ENCODE peak calls at places on chromosomes 2 and 18, in six cellular contexts. O is pancreas; B is activated CD4-positive, alpha-beta T cell treated with anti-CD3 and anti-CD28 coated beads, Interleukin-2, amount 50 U/mL, for 4 hours; Z is activated gamma-delta T cell treated with Interleukin-2 at 50 U/mL for 16 hours; G is stimulated activated CD4-positive, alpha-beta T cell treated with anti-CD3 and anti-CD28 coated beads, Interleukin-12 subunit alpha, Interleukin-12 subunit beta, amount 100 ng/mL, for 4 hours; M is AG10803. P is an unnamed sample.

GRCh38 chr18:44819944-44820510 is 139.3 kb downstream of the SETBP1 start:
- DNase-seq in O (peak), B (no peak), Z (no peak), G (no peak), M (no peak), P (peak)

GRCh38 chr18:46169464-46169941 is 65.3 kb downstream of the HAUS1 start:
- DNase-seq in O (no peak), B (no peak), Z (no peak), G (no peak), M (peak), P (peak)

GRCh38 chr2:20747317-20747716 is 75.6 kb downstream of the LDAH start:
- DNase-seq in O (no peak), B (no peak), Z (no peak), G (no peak), M (no peak), P (no peak)

GRCh38 chr2:97748397-97748796 is 35.0 kb downstream of the ZAP70 start:
- DNase-seq in O (no peak), B (peak), Z (peak), G (peak), M (peak), P (no peak)

GRCh38 chr18:24631238-24632025 is 171.0 kb downstream of the HRH4 start:
- DNase-seq in O (no peak), B (no peak), Z (no peak), G (no peak), M (no peak), P (no peak)

GRCh38 chr18:45617284-45617683 is 2.0 kb downstream of the SLC14A2 start:
- DNase-seq in O (peak), B (no peak), Z (no peak), G (no peak), M (peak), P (peak)

GRCh38 chr2:45220227-45220626 is 211.0 kb upstream of the SIX2 start:
- DNase-seq in O (no peak), B (no peak), Z (no peak), G (no peak), M (peak), P (no peak)

GRCh38 chr2:101897301-101897700 is 94.5 kb upstream of the IL1R2 start:
- DNase-seq in O (no peak), B (no peak), Z (no peak), G (no peak), M (no peak), P (no peak)

GRCh38 chr2:197647961-197648690 is 27.3 kb downstream of the RFTN2 start:
- DNase-seq in O (no peak), B (no peak), Z (no peak), G (no peak), M (peak), P (no peak)

GRCh38 chr18:42792731-42793130 is 322.8 kb downstream of the RIT2 start:
- DNase-seq in O (no peak), B (no peak), Z (no peak), G (no peak), M (no peak), P (no peak)

GRCh38 chr2:38315707-38316333 is 61.3 kb downstream of the ATL2 start:
- DNase-seq in O (no peak), B (no peak), Z (no peak), G (no peak), M (peak), P (no peak)

GRCh38 chr18:74957588-74958224 is 251.2 kb downstream of the PTGR3 start:
- DNase-seq in O (no peak), B (no peak), Z (no peak), G (no peak), M (no peak), P (no peak)

GRCh38 chr2:128619471-128620325 is 301.0 kb upstream of the HS6ST1 start:
- DNase-seq in O (no peak), B (no peak), Z (no peak), G (no peak), M (no peak), P (no peak)

GRCh38 chr18:51382081-51382480 is 184.6 kb upstream of the MEX3C start:
- DNase-seq in O (no peak), B (no peak), Z (no peak), G (no peak), M (no peak), P (no peak)

GRCh38 chr2:201795608-201796477 is 10.5 kb upstream of the CDK15 start:
- DNase-seq in O (no peak), B (no peak), Z (no peak), G (no peak), M (peak), P (no peak)

GRCh38 chr2:152715854-152716428 is 1.3 kb downstream of the PRPF40A start:
- DNase-seq in O (no peak), B (no peak), Z (no peak), G (no peak), M (peak), P (no peak)

GRCh38 chr2:58508021-58508420 is 266.9 kb upstream of the FANCL start:
- DNase-seq in O (no peak), B (no peak), Z (no peak), G (no peak), M (no peak), P (no peak)

GRCh38 chr2:219886615-219887014 is 259.2 kb downstream of the SLC4A3 start:
- DNase-seq in O (no peak), B (no peak), Z (no peak), G (no peak), M (no peak), P (no peak)

GRCh38 chr2:54560146-54560881 is 104.2 kb downstream of the SPTBN1 start:
- DNase-seq in O (no peak), B (no peak), Z (peak), G (no peak), M (peak), P (no peak)

GRCh38 chr2:157853820-157854219 is 22.3 kb downstream of the ACVR1 start:
- DNase-seq in O (no peak), B (no peak), Z (no peak), G (no peak), M (no peak), P (no peak)

GRCh38 chr2:143068094-143068890 is 60.9 kb upstream of the ARHGAP15 start:
- DNase-seq in O (no peak), B (no peak), Z (no peak), G (no peak), M (no peak), P (no peak)

GRCh38 chr2:3143602-3144001 is 234.0 kb downstream of the EIPR1 start:
- DNase-seq in O (no peak), B (no peak), Z (no peak), G (no peak), M (no peak), P (no peak)

P was measured in thyroid gland.